ENCODE peak calls at places on chromosome 1, in ten cellular contexts. N, I, Z, U, A, R, Y, V, D and M are unnamed samples.

GRCh38 chr1:16191916-16192545 is 20.4 kb downstream of the ARHGEF19 start:
- DNase-seq in N (no peak), I (no peak), Z (no peak), U (no peak), A (no peak), R (no peak), Y (no peak), V (no peak), D (no peak), M (no peak)

GRCh38 chr1:206001476-206001888 is 1.7 kb downstream of the RAB7B start:
- DNase-seq in N (peak; percentile 94), I (peak; percentile 41), Z (peak; percentile 73), U (no peak), A (no peak), R (no peak), Y (no peak), V (peak; percentile 10), D (no peak), M (no peak)

GRCh38 chr1:206776239-206776638 is 3.9 kb upstream of the IL10 start:
- DNase-seq in N (peak; percentile 50), I (no peak), Z (no peak), U (no peak), A (no peak), R (peak; percentile 45), Y (no peak), V (no peak), D (no peak), M (no peak)

GRCh38 chr1:44406761-44407429 is 1.8 kb downstream of the RNF220 start:
- DNase-seq in N (no peak), I (no peak), Z (no peak), U (no peak), A (no peak), R (no peak), Y (no peak), V (no peak), D (no peak), M (no peak)

GRCh38 chr1:85581138-85581801 is 709 bp downstream of the CCN1 start:
- DNase-seq in N (peak; percentile 89), I (peak; percentile 24), Z (no peak), U (peak; percentile 80), A (peak; percentile 81), R (no peak), Y (peak; percentile 79), V (peak; percentile 84), D (no peak), M (peak; percentile 76)

GRCh38 chr1:90973897-90974798 is 47.7 kb downstream of the ZNF644 start:
- DNase-seq in N (peak; percentile 74), I (no peak), Z (no peak), U (no peak), A (no peak), R (no peak), Y (no peak), V (no peak), D (no peak), M (no peak)

GRCh38 chr1:43351421-43352350 is 7.1 kb upstream of the CDC20 start:
- DNase-seq in N (no peak), I (no peak), Z (no peak), U (no peak), A (no peak), R (no peak), Y (no peak), V (no peak), D (no peak), M (no peak)

GRCh38 chr1:4529579-4530445 is 124.6 kb upstream of the AJAP1 start:
- DNase-seq in N (no peak), I (no peak), Z (no peak), U (no peak), A (no peak), R (no peak), Y (no peak), V (no peak), D (no peak), M (no peak)

GRCh38 chr1:45846931-45847330 is 43.5 kb downstream of the MAST2 start:
- DNase-seq in N (peak; percentile 56), I (no peak), Z (no peak), U (no peak), A (no peak), R (no peak), Y (no peak), V (no peak), D (no peak), M (no peak)

GRCh38 chr1:174209347-174210187 is 50.2 kb downstream of the RABGAP1L start:
- DNase-seq in N (no peak), I (no peak), Z (no peak), U (no peak), A (no peak), R (no peak), Y (no peak), V (no peak), D (no peak), M (no peak)

DNA sequence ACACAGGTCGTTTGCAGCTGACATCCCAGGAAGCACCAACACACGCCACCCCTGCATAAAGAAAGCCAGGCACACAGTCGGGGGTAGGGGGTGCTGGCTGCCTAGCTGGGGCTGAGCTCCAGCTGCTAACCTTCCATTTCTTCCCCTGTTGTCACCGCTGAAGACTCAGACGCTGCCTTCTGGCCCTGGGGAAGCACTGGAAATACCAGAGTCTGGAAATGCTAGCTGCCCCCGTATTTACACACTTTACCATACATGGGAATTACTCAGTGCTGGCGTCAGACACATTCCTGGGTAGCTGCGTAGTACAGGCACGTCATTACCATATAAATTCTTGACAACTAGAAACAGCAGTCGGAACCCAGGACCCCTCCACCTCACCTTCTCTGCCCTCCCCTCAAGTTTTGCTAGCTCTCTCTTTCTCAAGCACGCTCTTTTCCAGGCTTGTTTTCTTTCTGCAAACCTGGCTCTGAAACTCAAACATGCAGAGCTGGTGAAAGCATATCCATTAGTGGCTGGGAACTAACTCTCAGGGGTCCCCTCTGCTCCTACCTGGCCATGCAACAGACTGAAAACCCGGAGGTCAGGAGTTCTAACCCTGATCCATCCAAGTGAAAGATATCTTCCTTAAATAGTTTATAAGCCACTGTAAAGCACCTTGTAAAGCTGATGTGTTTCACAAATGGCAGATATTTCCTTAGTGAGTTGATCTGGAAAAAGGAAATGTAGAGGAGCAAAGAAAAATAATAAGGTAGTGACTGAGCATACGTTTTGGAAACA is 3.3 kb downstream of the CSRP1 start:
- DNase-seq in N (peak; percentile 99), I (peak; percentile 62), Z (no peak), U (peak; percentile 47), A (no peak), R (no peak), Y (peak; percentile 61), V (no peak), D (no peak), M (peak; percentile 62)
- H3K4me1 ChIP-seq in N (peaks cover 55% of the 10 kb centered on the region), I (peaks cover 38% of the 10 kb centered on the region), Z (peaks cover 11% of the 10 kb centered on the region), U (peaks cover 48% of the 10 kb centered on the region), A (peaks cover 85% of the 10 kb centered on the region), R (peaks cover 41% of the 10 kb centered on the region), Y (peaks cover 41% of the 10 kb centered on the region), V (no peaks in the 10 kb centered on the region), D (peaks cover 72% of the 10 kb centered on the region), M (peaks cover 37% of the 10 kb centered on the region)

GRCh38 chr1:208203848-208204609 is 40.2 kb downstream of the PLXNA2 start:
- DNase-seq in N (peak; percentile 84), I (no peak), Z (no peak), U (no peak), A (no peak), R (no peak), Y (peak; percentile 57), V (no peak), D (no peak), M (peak; percentile 40)
- H3K4me1 ChIP-seq in N (peaks cover 10% of the 10 kb centered on the region), I (peaks cover 71% of the 10 kb centered on the region), Z (no peaks in the 10 kb centered on the region), U (peaks cover 48% of the 10 kb centered on the region), A (peaks cover 86% of the 10 kb centered on the region), R (no peaks in the 10 kb centered on the region), Y (peaks cover 65% of the 10 kb centered on the region), V (no peaks in the 10 kb centered on the region), D (peaks cover 75% of the 10 kb centered on the region), M (peaks cover 85% of the 10 kb centered on the region)

DNA sequence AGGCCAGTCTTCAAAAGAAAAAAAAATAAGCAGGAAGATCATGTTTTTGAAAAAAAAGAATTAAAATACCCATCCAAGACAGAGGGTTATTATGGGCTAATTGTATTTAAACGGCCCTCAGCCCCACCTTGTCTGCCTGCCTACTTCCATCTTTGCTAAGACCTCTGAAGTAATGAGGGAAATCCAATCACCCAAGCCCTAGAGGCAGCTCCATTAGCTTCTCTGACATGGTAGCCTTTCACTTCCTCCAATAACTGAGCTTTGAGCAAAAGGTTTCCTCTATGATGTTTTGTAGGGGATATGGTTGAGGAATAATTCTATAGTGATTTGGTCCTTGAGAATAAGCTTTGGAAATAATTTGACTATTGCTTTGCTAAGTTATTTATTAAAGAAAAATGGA is 178.2 kb upstream of the SGIP1 start:
- DNase-seq in N (no peak), I (no peak), Z (no peak), U (no peak), A (no peak), R (peak; percentile 60), Y (no peak), V (no peak), D (no peak), M (no peak)
- H3K4me1 ChIP-seq in N (peaks cover 18% of the 10 kb centered on the region), I (peaks cover 14% of the 10 kb centered on the region), Z (peaks cover 90% of the 10 kb centered on the region), U (no peaks in the 10 kb centered on the region), A (peaks cover 77% of the 10 kb centered on the region), R (peaks cover 66% of the 10 kb centered on the region), Y (peaks cover 62% of the 10 kb centered on the region), V (no peaks in the 10 kb centered on the region), D (peaks cover 13% of the 10 kb centered on the region), M (peaks cover 49% of the 10 kb centered on the region)

GRCh38 chr1:54487571-54488050 is 60.4 kb upstream of the ACOT11 start:
- DNase-seq in N (no peak), I (no peak), Z (no peak), U (no peak), A (no peak), R (no peak), Y (peak; percentile 32), V (peak; percentile 75), D (no peak), M (no peak)
- H3K4me1 ChIP-seq in N (peaks cover 26% of the 10 kb centered on the region), I (peaks cover 13% of the 10 kb centered on the region), Z (peaks cover 17% of the 10 kb centered on the region), U (peaks cover 28% of the 10 kb centered on the region), A (peaks cover 38% of the 10 kb centered on the region), R (peaks cover 19% of the 10 kb centered on the region), Y (peaks cover 10% of the 10 kb centered on the region), V (peaks cover 3% of the 10 kb centered on the region), D (peaks cover 25% of the 10 kb centered on the region), M (peaks cover 10% of the 10 kb centered on the region)